ENCODE peak calls at places on chromosomes 5 and 9, in eight cellular contexts. M is psoas muscle; O is neural progenitor cell; Q is Peyer's patch; S is AG04449; F is effector memory CD4-positive, alpha-beta T cell; E is fibroblast of mammary gland; X is lung. C is an unnamed sample.

GRCh38 chr5:16427572-16427971 is 38.0 kb downstream of the ZNF622 start:
- DNase-seq in Q (no peak), O (peak), S (no peak), E (no peak), F (no peak), X (no peak), M (no peak), C (no peak)

GRCh38 chr5:109347252-109347888 is 62.4 kb downstream of the PJA2 start:
- DNase-seq in Q (no peak), O (no peak), X (no peak), E (no peak), S (no peak), M (peak), F (no peak), C (no peak)

GRCh38 chr5:26430323-26430722 is 608.1 kb downstream of the CDH9 start:
- DNase-seq in F (no peak), S (no peak), O (no peak), M (no peak), E (no peak), Q (no peak), X (no peak), C (no peak)

GRCh38 chr9:109276469-109277440 is 44.1 kb downstream of the EPB41L4B start:
- DNase-seq in Q (no peak), M (no peak), E (no peak), S (no peak), X (no peak), O (no peak), F (no peak), C (no peak)

GRCh38 chr5:131640043-131640856 is 5.2 kb upstream of the RAPGEF6 start:
- DNase-seq in M (no peak), O (peak), E (peak), F (no peak), S (no peak), Q (no peak), X (no peak), C (peak)

GRCh38 chr5:78527054-78527884 is 121.3 kb downstream of the LHFPL2 start:
- DNase-seq in M (no peak), S (no peak), O (peak), E (peak), F (no peak), X (peak), Q (peak), C (peak)

GRCh38 chr5:143177263-143177994 is 226.1 kb downstream of the NR3C1 start:
- DNase-seq in Q (no peak), X (no peak), S (peak), M (peak), E (peak), F (no peak), O (no peak), C (peak)

GRCh38 chr9:79573697-79573976 is 1.9 kb downstream of the TLE4 start:
- DNase-seq in E (no peak), O (no peak), F (no peak), X (no peak), Q (no peak), S (no peak), M (no peak), C (peak)

DNA sequence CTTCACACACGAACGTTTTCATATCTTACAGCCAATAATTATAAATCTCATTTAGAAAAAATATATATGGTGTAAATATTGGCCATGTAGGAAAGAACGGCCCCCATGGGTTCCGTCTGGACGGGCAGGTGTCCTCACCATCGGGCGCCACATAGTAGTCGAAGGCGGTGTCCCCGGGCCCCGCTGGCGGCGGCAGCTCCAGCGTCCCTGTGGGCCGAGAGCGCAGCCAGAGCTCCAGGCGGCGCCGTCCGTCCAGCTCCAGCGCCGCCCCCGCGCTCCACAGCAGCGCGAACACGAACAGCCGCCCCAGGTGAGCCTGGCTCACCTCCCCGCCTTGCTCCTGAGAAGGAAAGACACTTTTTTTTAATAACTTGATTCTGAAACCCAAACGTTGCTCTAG is 134.6 kb downstream of the DNAH5 start:
- DNase-seq in E (no peak), X (no peak), S (no peak), M (no peak), Q (no peak), O (no peak), F (no peak), C (no peak)
- H3K4me3 ChIP-seq in E (no peak), X (no peak), S (no peak), M (no peak), Q (no peak), O (no peak), F (no peak), C (no peak)

DNA sequence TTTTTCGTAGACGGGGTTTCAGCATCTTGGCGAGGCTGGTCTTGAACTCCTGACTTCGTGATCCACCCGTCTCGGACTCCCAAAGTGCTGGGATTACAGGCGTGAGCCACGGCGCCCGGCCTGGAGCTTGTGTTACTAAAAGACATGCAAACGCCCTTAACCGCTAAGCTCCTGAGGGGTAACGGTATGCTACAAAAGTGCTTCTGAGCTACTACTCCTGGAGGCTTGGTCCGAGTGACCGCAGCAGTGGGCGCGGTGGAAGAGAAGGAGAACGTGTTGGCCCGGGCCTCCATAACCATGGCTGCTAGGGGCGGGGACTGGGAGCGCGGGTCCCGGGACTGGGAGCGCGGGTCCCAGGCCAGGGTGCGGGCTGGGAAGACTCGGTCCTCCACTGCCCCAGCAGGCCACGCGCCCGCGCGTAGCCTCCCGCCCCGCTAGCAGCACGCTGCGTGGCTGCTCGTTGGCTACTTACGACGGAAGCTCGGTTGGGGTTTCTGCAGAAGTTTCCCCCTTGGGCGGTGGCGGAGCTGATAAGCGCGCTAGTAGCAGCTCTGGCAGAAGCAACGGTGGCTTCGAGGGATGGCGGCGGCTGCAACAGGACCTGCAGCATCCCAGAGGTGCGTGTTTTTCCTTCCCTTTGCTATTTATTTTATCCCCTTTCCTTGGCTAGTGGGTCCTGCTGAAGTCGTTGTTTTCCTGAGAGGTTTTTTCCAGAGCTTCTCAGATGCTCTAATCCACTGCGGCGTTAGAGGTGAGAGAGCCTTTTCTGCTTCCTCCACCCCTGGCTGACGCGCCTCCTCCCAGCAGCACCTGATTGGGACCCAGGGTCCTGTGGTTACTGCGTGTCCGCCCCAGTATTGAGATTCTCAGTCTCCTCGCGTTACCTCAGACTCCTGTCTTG is 69.3 kb upstream of the CCDC180 start:
- DNase-seq in S (no peak), Q (peak), F (peak), M (peak), O (peak), E (peak), X (peak), C (peak)
- H3K4me3 ChIP-seq in S (peak), Q (peak), F (peak), M (peak), O (peak), E (peak), X (peak), C (peak)

GRCh38 chr5:172806897-172807672 is 27.0 kb upstream of the ERGIC1 start:
- DNase-seq in M (peak), E (peak), X (peak), S (peak), F (peak), O (peak), Q (peak), C (peak)
- H3K4me3 ChIP-seq in M (peak), E (no peak), X (no peak), S (no peak), F (peak), O (no peak), Q (peak), C (peak)

GRCh38 chr9:128687453-128687852 is 1.6 kb upstream of the SET start:
- DNase-seq in Q (no peak), E (no peak), M (no peak), X (no peak), S (no peak), O (no peak), F (no peak), C (no peak)
- H3K4me3 ChIP-seq in Q (no peak), E (no peak), M (no peak), X (no peak), S (no peak), O (no peak), F (no peak), C (no peak)

GRCh38 chr5:39675676-39676075 is 250.9 kb upstream of the DAB2 start:
- DNase-seq in M (no peak), Q (no peak), F (no peak), X (no peak), S (no peak), O (no peak), E (no peak), C (no peak)
- H3K4me3 ChIP-seq in M (no peak), Q (no peak), F (no peak), X (no peak), S (no peak), O (no peak), E (no peak), C (no peak)

GRCh38 chr9:91062281-91062680 is 260.7 kb downstream of the SYK start:
- DNase-seq in F (no peak), E (no peak), S (no peak), M (no peak), Q (no peak), X (peak), O (no peak), C (peak)
- H3K4me3 ChIP-seq in F (no peak), E (no peak), S (no peak), M (no peak), Q (no peak), X (no peak), O (no peak), C (no peak)

GRCh38 chr5:164336276-164336675 is 830.9 kb downstream of the MAT2B start:
- DNase-seq in M (no peak), Q (no peak), S (no peak), X (no peak), F (no peak), O (no peak), E (no peak), C (no peak)
- H3K4me3 ChIP-seq in M (no peak), Q (no peak), S (no peak), X (no peak), F (no peak), O (no peak), E (no peak), C (no peak)

GRCh38 chr5:61231813-61232212 is 69.5 kb upstream of the SMIM15 start:
- DNase-seq in E (no peak), O (no peak), X (no peak), S (no peak), Q (no peak), F (no peak), M (no peak), C (no peak)

GRCh38 chr5:61230492-61230891 is 68.2 kb upstream of the SMIM15 start:
- DNase-seq in S (no peak), E (no peak), O (no peak), F (no peak), X (no peak), Q (no peak), M (no peak), C (no peak)

GRCh38 chr5:61229416-61229815 is 67.1 kb upstream of the SMIM15 start:
- DNase-seq in F (no peak), O (no peak), E (no peak), X (no peak), M (no peak), S (no peak), Q (no peak), C (peak)

GRCh38 chr5:61228691-61229280 is 66.5 kb upstream of the SMIM15 start:
- DNase-seq in F (no peak), O (no peak), E (peak), S (no peak), Q (no peak), M (no peak), X (no peak), C (peak)

GRCh38 chr5:61228229-61228628 is 66.0 kb upstream of the SMIM15 start:
- DNase-seq in Q (no peak), S (no peak), F (no peak), O (no peak), X (no peak), E (no peak), M (no peak), C (no peak)
- H3K4me3 ChIP-seq in Q (no peak), S (no peak), F (no peak), O (no peak), X (no peak), E (no peak), M (no peak), C (no peak)

GRCh38 chr9:114270120-114270975 is 52.5 kb upstream of the ORM1 start:
- DNase-seq in F (no peak), X (no peak), Q (no peak), O (no peak), E (no peak), S (no peak), M (no peak), C (no peak)

GRCh38 chr9:114266969-114267368 is 55.9 kb upstream of the ORM1 start:
- DNase-seq in E (peak), M (no peak), O (no peak), S (no peak), F (no peak), X (no peak), Q (no peak), C (no peak)

GRCh38 chr9:114272739-114273431 is 50.0 kb upstream of the ORM1 start:
- DNase-seq in E (no peak), Q (no peak), M (peak), S (no peak), X (no peak), O (no peak), F (no peak), C (peak)

GRCh38 chr9:114271556-114272510 is 51.1 kb upstream of the ORM1 start:
- DNase-seq in F (no peak), O (peak), X (no peak), S (no peak), E (peak), Q (no peak), M (peak), C (no peak)

DNA sequence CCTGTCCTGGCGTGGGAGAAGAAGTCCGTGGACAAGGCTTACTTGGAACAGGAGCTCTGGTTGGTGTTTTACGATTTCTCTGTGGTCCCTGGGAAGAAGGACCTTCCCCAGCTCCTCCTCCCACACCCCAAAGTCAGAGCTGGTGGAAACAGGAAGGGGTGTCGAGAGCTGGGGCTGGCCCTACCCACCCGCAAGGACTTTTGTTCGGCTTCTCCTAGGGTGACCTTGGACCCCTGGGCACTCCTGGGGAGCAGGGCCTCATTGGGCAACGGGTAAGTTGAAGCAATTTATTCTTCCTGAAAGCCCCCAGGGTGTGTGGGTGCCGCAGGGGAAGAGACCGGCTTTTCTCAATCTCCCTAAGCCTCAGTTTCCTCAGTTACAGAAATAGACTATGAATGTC is 53.9 kb upstream of the ORM1 start:
- DNase-seq in X (no peak), O (no peak), S (no peak), Q (no peak), E (no peak), M (no peak), F (no peak), C (no peak)
- H3K4me3 ChIP-seq in X (no peak), O (no peak), S (no peak), Q (no peak), E (no peak), M (no peak), F (no peak), C (no peak)

GRCh38 chr5:169225830-169226356 is 75.0 kb downstream of the SLIT3 start:
- DNase-seq in Q (no peak), F (no peak), M (no peak), X (no peak), O (no peak), S (no peak), E (no peak), C (no peak)
- H3K4me3 ChIP-seq in Q (no peak), F (no peak), M (no peak), X (no peak), O (no peak), S (no peak), E (no peak), C (no peak)